ENCODE peak calls at places on chromosomes 4 and X, in five cellular contexts. K is Calu3; N is DMS153; I is endodermal cell; U is CD8-positive, alpha-beta T cell. G is an unnamed sample.

GRCh38 chr4:138972956-138973819 is 42.4 kb upstream of the NOCT start:
- DNase-seq in K (no peak), N (no peak), I (peak; percentile 83), U (no peak), G (peak; percentile 76)

GRCh38 chr4:75110061-75110460 is 177.1 kb downstream of the PARM1 start:
- DNase-seq in K (no peak), N (no peak), I (no peak), U (no peak), G (no peak)

GRCh38 chr4:152236519-152237056 is 299.3 kb downstream of the FBXW7 start:
- DNase-seq in K (no peak), N (no peak), I (no peak), U (no peak), G (no peak)

GRCh38 chrX:44422631-44423030 is 79.2 kb upstream of the EFHC2 start:
- DNase-seq in K (no peak), N (no peak), I (no peak), U (no peak), G (no peak)

GRCh38 chrX:54786972-54787371 is 11.1 kb downstream of the ITIH6 start:
- DNase-seq in K (peak; percentile 53), N (no peak), I (peak; percentile 77), U (peak; percentile 19), G (no peak)

GRCh38 chrX:129759576-129760061 is 20.1 kb upstream of the SASH3 start:
- DNase-seq in K (peak; percentile 39), N (no peak), I (peak; percentile 52), U (peak; percentile 59), G (peak; percentile 34)

GRCh38 chrX:122586831-122587230 is 597.2 kb upstream of the GRIA3 start:
- DNase-seq in K (no peak), N (no peak), I (no peak), U (no peak), G (no peak)

GRCh38 chrX:150239946-150240642 is 123.0 kb upstream of the MAMLD1 start:
- DNase-seq in K (no peak), N (no peak), I (peak; percentile 16), U (no peak), G (no peak)

GRCh38 chr4:183485411-183486160 is 19.3 kb upstream of the ING2 start:
- DNase-seq in K (no peak), N (no peak), I (no peak), U (no peak), G (no peak)

GRCh38 chr4:176238819-176239218 is 30.2 kb downstream of the ASB5 start:
- DNase-seq in K (no peak), N (no peak), I (no peak), U (no peak), G (no peak)

GRCh38 chrX:136227948-136228584 is 23.1 kb downstream of the MAP7D3 start:
- DNase-seq in K (no peak), N (no peak), I (no peak), U (no peak), G (no peak)

GRCh38 chr4:74366367-74366891 is 1.5 kb downstream of the EREG start:
- DNase-seq in K (no peak), N (no peak), I (no peak), U (no peak), G (no peak)

GRCh38 chr4:40149960-40150385 is 46.9 kb upstream of the RHOH start:
- DNase-seq in K (peak; percentile 57), N (peak; percentile 1), I (peak; percentile 87), U (peak; percentile 77), G (peak; percentile 72)

GRCh38 chrX:107014927-107015326 is 14.9 kb upstream of the MORC4 start:
- DNase-seq in K (no peak), N (no peak), I (no peak), U (no peak), G (no peak)

GRCh38 chr4:169116270-169116901 is 106.3 kb upstream of the CBR4 start:
- DNase-seq in K (no peak), N (no peak), I (peak; percentile 43), U (no peak), G (no peak)

G was measured in neural progenitor cell.